ENCODE peak calls at places on chromosomes 12 and 14, in eight cellular contexts. L is OCI-LY7, S is H9, W is lung, Z is astrocyte, N is H1, H is NT2/D1, O is Panc1. I is an unnamed sample. For H3K4me1, the result is how much of the 10 kb centered on the place peaks cover.

GRCh38 chr14:55131782-55132181 is 2.7 kb downstream of the LGALS3 start:
- DNase-seq in O (no peak), H (no peak), N (no peak), W (no peak), L (peak), Z (no peak), S (no peak), I (no peak)

GRCh38 chr12:26195641-26196423 is 459 bp downstream of the SSPN start:
- DNase-seq in N (no peak), H (peak), O (peak), Z (peak), L (no peak), W (peak), S (peak), I (peak)

GRCh38 chr12:66964629-66965028 is 285.8 kb upstream of the GRIP1 start:
- DNase-seq in N (no peak), W (no peak), H (no peak), O (no peak), L (no peak), S (no peak), Z (peak), I (no peak)

GRCh38 chr12:21296751-21297406 is 37.8 kb downstream of the SLCO1A2 start:
- DNase-seq in O (no peak), L (peak), Z (peak), W (no peak), H (no peak), S (no peak), N (no peak), I (no peak)

GRCh38 chr12:9647825-9648700 is 21.4 kb upstream of the CLEC2D start:
- DNase-seq in Z (peak), N (peak), L (peak), H (peak), O (no peak), S (peak), W (peak), I (peak)

GRCh38 chr14:69612759-69613145 is 1.4 kb downstream of the SUSD6 start:
- DNase-seq in S (no peak), H (no peak), Z (no peak), W (no peak), O (no peak), N (no peak), L (peak), I (no peak)

GRCh38 chr12:31322651-31323248 is 3.2 kb downstream of the SINHCAF start:
- DNase-seq in H (peak), N (no peak), W (no peak), S (no peak), L (no peak), Z (peak), O (no peak), I (peak)

GRCh38 chr14:100523536-100524025 is 63.6 kb downstream of the BEGAIN start:
- DNase-seq in H (no peak), O (no peak), W (no peak), Z (no peak), N (no peak), L (no peak), S (peak), I (peak)

GRCh38 chr14:45649051-45649450 is 396.0 kb upstream of the MIS18BP1 start:
- DNase-seq in O (no peak), N (no peak), S (no peak), W (no peak), L (no peak), H (no peak), Z (no peak), I (no peak)

GRCh38 chr14:70489579-70490175 is 37.7 kb downstream of the ADAM21 start:
- DNase-seq in S (no peak), O (no peak), N (no peak), W (no peak), Z (no peak), L (no peak), H (peak), I (no peak)

GRCh38 chr12:68129979-68130378 is 29.6 kb downstream of the IFNG start:
- DNase-seq in L (no peak), W (no peak), O (no peak), Z (no peak), S (no peak), H (no peak), N (no peak), I (no peak)

GRCh38 chr12:118373628-118374027 is 921 bp upstream of the TAOK3 start:
- DNase-seq in Z (no peak), N (no peak), S (no peak), H (no peak), W (no peak), L (no peak), O (no peak), I (no peak)

GRCh38 chr12:49130151-49131050 is 794 bp downstream of the TUBA1B start:
- DNase-seq in S (peak), L (peak), H (peak), O (peak), N (peak), Z (peak), W (peak), I (peak)

GRCh38 chr12:105317453-105317852 is 13.0 kb upstream of the C12orf75 start:
- DNase-seq in O (no peak), W (no peak), H (no peak), Z (peak), L (no peak), S (no peak), N (no peak), I (no peak)

GRCh38 chr12:1920971-1921370 is 2.5 kb upstream of the CACNA2D4 start:
- DNase-seq in L (no peak), N (no peak), W (no peak), S (peak), H (no peak), O (no peak), Z (no peak), I (peak)

GRCh38 chr14:66624319-66624937 is 116.5 kb downstream of the GPHN start:
- DNase-seq in H (peak), L (peak), W (no peak), Z (peak), O (peak), N (peak), S (peak), I (peak)

GRCh38 chr12:107704056-107704455 is 18.5 kb downstream of the PWP1 start:
- DNase-seq in L (no peak), W (no peak), Z (peak), S (no peak), O (no peak), H (no peak), N (no peak), I (no peak)

GRCh38 chr12:111298583-111299436 is 70.1 kb downstream of the PHETA1 start:
- DNase-seq in Z (peak), O (no peak), W (no peak), H (peak), L (peak), N (peak), S (peak), I (peak)

GRCh38 chr14:92962031-92962830 is 39.3 kb downstream of the CHGA start:
- DNase-seq in O (no peak), N (no peak), L (no peak), Z (no peak), W (no peak), H (no peak), S (no peak), I (no peak)

GRCh38 chr14:89214221-89214965 is 202.6 kb downstream of the FOXN3 start:
- DNase-seq in O (no peak), S (no peak), N (no peak), H (no peak), L (no peak), Z (no peak), W (peak), I (no peak)

GRCh38 chr12:20436367-20436766 is 68.0 kb downstream of the PDE3A start:
- DNase-seq in H (no peak), N (no peak), W (no peak), L (no peak), Z (peak), S (no peak), O (no peak), I (no peak)

GRCh38 chr12:94616217-94616729 is 34.1 kb downstream of the TMCC3 start:
- DNase-seq in S (peak), N (no peak), Z (no peak), O (no peak), H (no peak), W (no peak), L (no peak), I (no peak)

GRCh38 chr14:91413547-91414474 is 3.8 kb downstream of the CCDC88C start:
- DNase-seq in O (no peak), N (peak), W (peak), Z (no peak), H (no peak), L (peak), S (peak), I (no peak)

GRCh38 chr12:66637693-66638301 is 41.1 kb downstream of the GRIP1 start:
- DNase-seq in L (no peak), W (no peak), N (no peak), S (no peak), Z (peak), H (no peak), O (no peak), I (no peak)

GRCh38 chr12:103901518-103902173 is 28.6 kb upstream of the HSP90B1 start:
- DNase-seq in N (no peak), W (no peak), S (no peak), O (no peak), H (no peak), L (no peak), Z (no peak), I (no peak)

GRCh38 chr14:90443161-90444076 is 46.6 kb downstream of the CALM1 start:
- DNase-seq in W (no peak), S (no peak), H (no peak), Z (no peak), L (no peak), O (no peak), N (no peak), I (no peak)

GRCh38 chr14:105045710-105046326 is 19.4 kb downstream of the GPR132 start:
- DNase-seq in N (no peak), O (no peak), H (peak), W (peak), S (peak), Z (no peak), L (peak), I (peak)

GRCh38 chr14:104420990-104421389 is 158.6 kb upstream of the C14orf180 start:
- DNase-seq in Z (no peak), O (no peak), H (no peak), N (no peak), L (no peak), W (no peak), S (peak), I (no peak)

GRCh38 chr12:113591480-113591971 is 119.9 kb upstream of the LHX5 start:
- DNase-seq in L (no peak), H (no peak), N (no peak), W (no peak), Z (no peak), O (no peak), S (peak), I (no peak)

GRCh38 chr12:3727877-3728632 is 24.9 kb downstream of the CRACR2A start:
- DNase-seq in W (no peak), L (no peak), S (no peak), N (no peak), Z (peak), H (no peak), O (no peak), I (no peak)

GRCh38 chr12:124565656-124566180 is 1.7 kb downstream of the NCOR2 start:
- DNase-seq in W (no peak), H (no peak), N (no peak), S (no peak), Z (no peak), O (no peak), L (no peak), I (no peak)

GRCh38 chr12:124567673-124568373 is 411 bp upstream of the NCOR2 start:
- DNase-seq in N (no peak), O (no peak), L (peak), Z (peak), H (no peak), W (peak), S (peak), I (peak)

GRCh38 chr12:124566181-124567034 is 1.0 kb downstream of the NCOR2 start:
- DNase-seq in S (peak), W (peak), N (no peak), L (peak), Z (peak), O (no peak), H (peak), I (peak)

GRCh38 chr12:124568431-124569374 is 1.3 kb upstream of the NCOR2 start:
- DNase-seq in N (peak), L (peak), O (no peak), Z (peak), S (peak), H (peak), W (peak), I (peak)

DNA sequence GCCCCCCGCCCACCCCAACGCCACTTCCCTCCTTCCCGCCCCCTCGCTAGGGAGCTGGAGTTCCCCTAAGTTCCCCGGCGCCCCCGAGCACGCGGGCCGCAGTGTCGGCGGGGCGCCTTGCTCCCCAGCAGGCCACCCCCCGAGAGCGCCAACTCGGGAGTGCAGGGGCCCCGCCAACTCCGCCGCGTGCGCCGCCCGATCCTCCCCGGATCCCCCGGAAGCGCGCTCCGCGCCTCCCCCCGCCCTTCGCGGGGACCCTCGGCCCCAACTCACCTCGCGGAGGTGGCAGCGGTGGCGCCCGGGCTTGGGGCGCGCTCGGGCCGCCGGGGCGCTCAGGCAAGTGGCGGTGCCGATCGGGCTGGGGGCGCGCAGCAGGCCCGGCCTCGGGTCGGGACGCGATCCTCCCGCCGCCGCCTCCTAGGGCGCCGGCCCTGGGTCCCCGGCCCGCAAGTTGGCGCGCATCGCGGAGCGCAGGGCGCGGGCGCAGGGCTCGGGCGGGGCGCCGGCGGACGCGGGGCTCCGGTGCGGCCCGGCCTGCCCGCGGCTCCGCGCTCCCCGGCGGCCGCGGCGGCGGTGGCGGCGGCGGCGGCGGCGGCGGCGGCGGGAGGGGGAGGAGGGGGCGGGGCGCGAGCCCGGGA is at the start of gene NCOR2:
- DNase-seq in S (no peak), H (no peak), Z (no peak), N (no peak), W (no peak), L (peak), O (no peak), I (peak)
- H3K4me1 ChIP-seq in S (under half), H (under half), Z (under half), N (under half), W (under half), L (under half), O (under half), I (under half)

GRCh38 chr12:12518919-12519318 is 43.7 kb downstream of the DUSP16 start:
- DNase-seq in Z (no peak), L (no peak), H (no peak), W (no peak), N (no peak), S (no peak), O (no peak), I (no peak)

GRCh38 chr12:12521044-12521485 is 41.6 kb downstream of the DUSP16 start:
- DNase-seq in S (no peak), H (no peak), L (no peak), Z (peak), O (no peak), W (no peak), N (no peak), I (no peak)

GRCh38 chr12:12519599-12519998 is 43.1 kb downstream of the DUSP16 start:
- DNase-seq in N (no peak), Z (no peak), O (no peak), L (no peak), H (no peak), W (no peak), S (no peak), I (no peak)

GRCh38 chr12:12520278-12520677 is 42.4 kb downstream of the DUSP16 start:
- DNase-seq in Z (no peak), S (no peak), N (no peak), L (no peak), H (no peak), O (no peak), W (no peak), I (no peak)

GRCh38 chr12:12518464-12518845 is 44.2 kb downstream of the DUSP16 start:
- DNase-seq in N (no peak), H (no peak), Z (no peak), L (no peak), W (no peak), O (no peak), S (no peak), I (no peak)
- H3K4me1 ChIP-seq in N (under half), H (under half), Z (under half), L (under half), W (under half), O (under half), S (under half), I (half or more)

GRCh38 chr14:52723514-52724359 is 6.2 kb upstream of the STYX start:
- DNase-seq in W (no peak), N (no peak), O (no peak), H (no peak), Z (no peak), S (no peak), L (no peak), I (no peak)
- H3K4me1 ChIP-seq in W (under half), N (under half), O (under half), H (under half), Z (under half), S (under half), L (under half), I (under half)

DNA sequence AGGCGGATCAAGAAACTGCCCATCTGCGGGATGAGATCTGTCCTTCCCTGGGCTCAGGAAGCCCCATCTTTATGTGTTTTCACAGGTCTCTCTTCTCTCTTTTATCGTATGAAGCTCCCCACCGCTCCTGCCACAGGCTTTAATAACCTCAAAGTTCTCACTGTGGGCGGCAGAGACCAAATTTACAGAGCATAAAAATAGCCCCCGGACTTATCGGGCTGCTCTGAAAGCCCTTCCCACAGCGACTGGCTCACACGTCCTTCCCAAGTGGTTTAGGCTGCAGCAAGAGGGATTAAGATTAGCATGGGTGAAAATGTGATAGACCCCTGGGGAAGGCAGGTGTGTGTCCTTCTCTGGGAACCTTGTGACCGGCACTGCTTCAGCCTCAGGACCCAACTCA is 47.8 kb downstream of the TESC start:
- DNase-seq in H (no peak), S (no peak), N (no peak), W (no peak), Z (no peak), O (no peak), L (no peak), I (no peak)
- H3K4me1 ChIP-seq in H (under half), S (under half), N (under half), W (under half), Z (under half), O (under half), L (under half), I (under half)

DNA sequence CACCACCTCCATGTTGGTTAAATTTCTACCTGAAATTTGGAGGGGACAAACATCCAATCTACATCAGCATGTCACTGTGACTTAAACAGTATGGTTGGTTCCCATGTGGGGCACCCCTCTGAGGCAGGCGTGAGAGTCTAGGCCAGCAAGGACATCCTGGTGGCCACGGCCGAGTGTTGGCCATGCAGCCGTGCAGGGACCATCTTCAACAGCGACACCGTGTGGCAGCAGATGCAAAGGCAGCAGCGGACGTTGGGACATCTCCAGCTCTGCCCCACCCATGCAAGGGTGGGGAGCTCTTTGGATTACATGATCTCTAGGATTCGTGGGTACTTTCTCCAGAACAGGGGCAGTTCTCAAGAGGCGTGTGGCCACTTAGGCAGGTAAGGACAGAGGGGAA is 49.8 kb downstream of the NOC4L start:
- DNase-seq in N (no peak), L (peak), W (no peak), H (peak), S (peak), O (no peak), Z (no peak), I (no peak)
- H3K4me1 ChIP-seq in N (under half), L (under half), W (under half), H (under half), S (under half), O (under half), Z (under half), I (under half)

GRCh38 chr12:56678852-56679251 is 9.2 kb downstream of the PTGES3 start:
- DNase-seq in O (no peak), Z (no peak), H (no peak), N (no peak), W (no peak), S (peak), L (no peak), I (no peak)
- H3K4me1 ChIP-seq in O (under half), Z (under half), H (under half), N (under half), W (under half), S (under half), L (under half), I (under half)

GRCh38 chr14:95146079-95146771 is 11.1 kb downstream of the DICER1 start:
- DNase-seq in H (no peak), L (no peak), O (no peak), Z (no peak), S (no peak), N (no peak), W (no peak), I (no peak)

GRCh38 chr14:95144849-95145248 is 12.5 kb downstream of the DICER1 start:
- DNase-seq in Z (no peak), S (no peak), L (no peak), N (no peak), W (no peak), H (no peak), O (no peak), I (no peak)

GRCh38 chr14:95150910-95151309 is 6.4 kb downstream of the DICER1 start:
- DNase-seq in S (no peak), Z (no peak), L (no peak), H (no peak), W (no peak), N (no peak), O (no peak), I (no peak)

GRCh38 chr14:95149441-95149840 is 7.9 kb downstream of the DICER1 start:
- DNase-seq in S (no peak), N (no peak), W (no peak), L (no peak), Z (no peak), H (no peak), O (no peak), I (no peak)

DNA sequence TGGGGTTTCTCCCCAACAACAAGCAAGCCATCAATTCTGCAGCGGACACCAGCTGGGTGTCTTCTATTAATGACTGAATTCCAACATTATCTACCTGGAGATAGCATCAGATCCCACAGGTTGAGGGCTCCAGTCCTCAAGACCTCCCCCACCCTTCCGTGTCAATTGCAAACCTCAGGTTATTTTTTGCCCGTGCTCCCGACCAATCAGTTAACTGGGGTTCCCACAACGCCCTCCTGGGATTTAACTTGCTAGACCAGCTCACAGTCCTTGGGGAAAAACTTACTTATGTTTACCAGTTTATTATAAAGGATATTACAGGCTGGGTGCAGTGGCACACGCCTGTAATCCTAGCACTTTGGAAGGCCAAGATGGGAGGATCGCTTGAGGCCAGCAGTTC is 9.7 kb downstream of the DICER1 start:
- DNase-seq in N (no peak), Z (no peak), L (no peak), W (no peak), S (no peak), O (no peak), H (no peak), I (no peak)
- H3K4me1 ChIP-seq in N (under half), Z (under half), L (under half), W (under half), S (under half), O (under half), H (under half), I (under half)

GRCh38 chr12:69338120-69338859 is 9.9 kb upstream of the LYZ start:
- DNase-seq in N (no peak), S (no peak), H (no peak), L (peak), Z (no peak), W (no peak), O (no peak), I (no peak)
- H3K4me1 ChIP-seq in N (under half), S (under half), H (under half), L (under half), Z (under half), W (under half), O (under half), I (under half)

I was measured in adrenal gland.